ENCODE peak calls at places on chromosomes 13 and 19, in seven cellular contexts. N is prostate gland, O is ovary, M is spleen, J is heart left ventricle, L is HCT116, Z is uterus. C is an unnamed sample. For H3K36me3, the result is how much of the 10 kb centered on the place peaks cover.

GRCh38 chr13:27971236-27971645 is 2.1 kb upstream of the CDX2 start:
- DNase-seq in N (no peak), O (no peak), M (no peak), J (no peak), L (no peak), Z (no peak), C (no peak)

GRCh38 chr13:23634897-23635296 is 64.7 kb downstream of the TNFRSF19 start:
- DNase-seq in N (no peak), O (no peak), M (no peak), J (no peak), L (no peak), Z (no peak), C (no peak)

GRCh38 chr13:98706446-98707110 is 45.9 kb downstream of the SLC15A1 start:
- DNase-seq in N (no peak), O (no peak), M (no peak), J (no peak), L (no peak), Z (no peak), C (no peak)

GRCh38 chr19:2302319-2303208 is 5.4 kb downstream of the LINGO3 start:
- DNase-seq in N (no peak), O (no peak), M (peak), J (peak), L (no peak), Z (no peak), C (no peak)

GRCh38 chr13:50898338-50898737 is 11.3 kb upstream of the RNASEH2B start:
- DNase-seq in N (no peak), O (no peak), M (no peak), J (no peak), L (no peak), Z (no peak), C (no peak)

GRCh38 chr13:59658027-59658735 is 505.5 kb downstream of the DIAPH3 start:
- DNase-seq in N (no peak), O (no peak), M (no peak), J (no peak), L (no peak), Z (no peak), C (no peak)

GRCh38 chr13:87680298-87680697 is 9.1 kb downstream of the SLITRK5 start:
- DNase-seq in N (peak), O (no peak), M (no peak), J (no peak), L (no peak), Z (no peak), C (no peak)

GRCh38 chr19:18989316-18989715 is 44.0 kb downstream of the SUGP2 start:
- DNase-seq in N (no peak), O (no peak), M (no peak), J (no peak), L (no peak), Z (no peak), C (no peak)

GRCh38 chr13:96052655-96053002 is 572 bp downstream of the UGGT2 start:
- DNase-seq in N (no peak), O (no peak), M (no peak), J (no peak), L (peak), Z (no peak), C (no peak)

GRCh38 chr13:25171517-25172302 is at the start of gene AMER2:
- DNase-seq in N (no peak), O (no peak), M (no peak), J (no peak), L (no peak), Z (peak), C (no peak)

GRCh38 chr13:50989476-50989875 is 79.9 kb downstream of the RNASEH2B start:
- DNase-seq in N (no peak), O (no peak), M (no peak), J (no peak), L (no peak), Z (peak), C (no peak)

GRCh38 chr13:37102896-37103295 is 2.6 kb downstream of the CSNK1A1L start:
- DNase-seq in N (no peak), O (no peak), M (no peak), J (no peak), L (no peak), Z (no peak), C (no peak)

GRCh38 chr13:34412817-34413365 is 529.2 kb upstream of the NBEA start:
- DNase-seq in N (no peak), O (no peak), M (no peak), J (no peak), L (no peak), Z (no peak), C (no peak)

GRCh38 chr13:100210966-100211710 is 122.2 kb downstream of the PCCA start:
- DNase-seq in N (no peak), O (no peak), M (no peak), J (no peak), L (no peak), Z (no peak), C (no peak)

GRCh38 chr19:51098366-51099069 is 9.7 kb downstream of the CTU1 start:
- DNase-seq in N (no peak), O (peak), M (peak), J (peak), L (no peak), Z (no peak), C (no peak)

GRCh38 chr19:18385675-18386542 is at the start of gene GDF15:
- DNase-seq in N (peak), O (peak), M (peak), J (peak), L (peak), Z (peak), C (no peak)

GRCh38 chr13:33686772-33687480 is 131.0 kb upstream of the RFC3 start:
- DNase-seq in N (no peak), O (no peak), M (no peak), J (no peak), L (no peak), Z (no peak), C (no peak)

GRCh38 chr13:113658836-113659235 is 838 bp upstream of the ATP4B start:
- DNase-seq in N (no peak), O (peak), M (peak), J (peak), L (no peak), Z (peak), C (no peak)

GRCh38 chr19:17886515-17886914 is 14.8 kb downstream of the SLC5A5 start:
- DNase-seq in N (no peak), O (no peak), M (no peak), J (no peak), L (no peak), Z (no peak), C (no peak)

GRCh38 chr13:74825949-74826246 is 656.1 kb downstream of the TBC1D4 start:
- DNase-seq in N (no peak), O (no peak), M (no peak), J (no peak), L (no peak), Z (no peak), C (no peak)

GRCh38 chr19:15251749-15252397 is 19.6 kb upstream of the EPHX3 start:
- DNase-seq in N (peak), O (peak), M (no peak), J (peak), L (no peak), Z (peak), C (peak)

GRCh38 chr13:99339736-99340392 is 32.7 kb upstream of the GPR183 start:
- DNase-seq in N (peak), O (no peak), M (no peak), J (no peak), L (no peak), Z (no peak), C (no peak)

GRCh38 chr13:28313579-28313978 is 175.2 kb downstream of the PAN3 start:
- DNase-seq in N (no peak), O (no peak), M (no peak), J (no peak), L (peak), Z (no peak), C (no peak)

GRCh38 chr19:51000981-51001380 is 423 bp downstream of the KLK8 start:
- DNase-seq in N (no peak), O (no peak), M (no peak), J (no peak), L (no peak), Z (no peak), C (no peak)

GRCh38 chr19:55549500-55550320 is 4.4 kb upstream of the SBK3 start:
- DNase-seq in N (no peak), O (no peak), M (no peak), J (no peak), L (peak), Z (no peak), C (no peak)

GRCh38 chr13:60627071-60627686 is 230.2 kb downstream of the TDRD3 start:
- DNase-seq in N (no peak), O (no peak), M (no peak), J (no peak), L (peak), Z (no peak), C (no peak)

GRCh38 chr13:72507394-72508199 is 219.8 kb downstream of the MZT1 start:
- DNase-seq in N (no peak), O (no peak), M (no peak), J (no peak), L (no peak), Z (no peak), C (no peak)

GRCh38 chr19:32651729-32652140 is 23.2 kb downstream of the ANKRD27 start:
- DNase-seq in N (no peak), O (no peak), M (no peak), J (peak), L (no peak), Z (no peak), C (no peak)

GRCh38 chr13:84925443-84925842 is 873.8 kb downstream of the SLITRK6 start:
- DNase-seq in N (no peak), O (no peak), M (no peak), J (no peak), L (no peak), Z (no peak), C (no peak)

GRCh38 chr13:21613791-21614190 is 9.8 kb upstream of the MICU2 start:
- DNase-seq in N (no peak), O (no peak), M (no peak), J (no peak), L (no peak), Z (no peak), C (no peak)

GRCh38 chr19:3722443-3723109 is 14.4 kb downstream of the TJP3 start:
- DNase-seq in N (peak), O (no peak), M (no peak), J (no peak), L (no peak), Z (no peak), C (no peak)

GRCh38 chr19:40633207-40633606 is 32.0 kb downstream of the LTBP4 start:
- DNase-seq in N (no peak), O (no peak), M (no peak), J (no peak), L (no peak), Z (no peak), C (no peak)

GRCh38 chr13:43077446-43077845 is 54.1 kb downstream of the DNAJC15 start:
- DNase-seq in N (no peak), O (no peak), M (no peak), J (no peak), L (no peak), Z (no peak), C (no peak)

GRCh38 chr13:95540848-95541247 is 11.7 kb upstream of the CLDN10 start:
- DNase-seq in N (peak), O (no peak), M (no peak), J (no peak), L (no peak), Z (no peak), C (no peak)

DNA sequence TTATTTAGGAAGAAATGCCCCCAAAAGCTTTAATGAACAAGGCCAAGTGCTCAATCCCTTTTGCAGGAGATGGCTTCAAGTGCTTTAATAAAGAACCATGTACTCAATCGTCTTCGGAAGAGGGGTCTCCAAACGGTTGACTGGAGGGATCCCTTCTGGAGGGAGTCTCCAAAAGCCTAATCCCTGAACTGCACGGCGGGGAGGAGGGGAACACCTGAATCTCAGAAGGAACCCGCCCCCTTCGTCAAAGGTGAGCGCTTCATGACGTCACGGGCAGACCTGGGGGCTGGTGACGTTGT is 497 bp downstream of the PAF1 start:
- DNase-seq in N (peak), O (no peak), M (no peak), J (no peak), L (peak), Z (no peak), C (peak)
- H3K36me3 ChIP-seq in N (under half), O (under half), M (half or more), J (half or more), L (under half), Z (under half), C (under half)

DNA sequence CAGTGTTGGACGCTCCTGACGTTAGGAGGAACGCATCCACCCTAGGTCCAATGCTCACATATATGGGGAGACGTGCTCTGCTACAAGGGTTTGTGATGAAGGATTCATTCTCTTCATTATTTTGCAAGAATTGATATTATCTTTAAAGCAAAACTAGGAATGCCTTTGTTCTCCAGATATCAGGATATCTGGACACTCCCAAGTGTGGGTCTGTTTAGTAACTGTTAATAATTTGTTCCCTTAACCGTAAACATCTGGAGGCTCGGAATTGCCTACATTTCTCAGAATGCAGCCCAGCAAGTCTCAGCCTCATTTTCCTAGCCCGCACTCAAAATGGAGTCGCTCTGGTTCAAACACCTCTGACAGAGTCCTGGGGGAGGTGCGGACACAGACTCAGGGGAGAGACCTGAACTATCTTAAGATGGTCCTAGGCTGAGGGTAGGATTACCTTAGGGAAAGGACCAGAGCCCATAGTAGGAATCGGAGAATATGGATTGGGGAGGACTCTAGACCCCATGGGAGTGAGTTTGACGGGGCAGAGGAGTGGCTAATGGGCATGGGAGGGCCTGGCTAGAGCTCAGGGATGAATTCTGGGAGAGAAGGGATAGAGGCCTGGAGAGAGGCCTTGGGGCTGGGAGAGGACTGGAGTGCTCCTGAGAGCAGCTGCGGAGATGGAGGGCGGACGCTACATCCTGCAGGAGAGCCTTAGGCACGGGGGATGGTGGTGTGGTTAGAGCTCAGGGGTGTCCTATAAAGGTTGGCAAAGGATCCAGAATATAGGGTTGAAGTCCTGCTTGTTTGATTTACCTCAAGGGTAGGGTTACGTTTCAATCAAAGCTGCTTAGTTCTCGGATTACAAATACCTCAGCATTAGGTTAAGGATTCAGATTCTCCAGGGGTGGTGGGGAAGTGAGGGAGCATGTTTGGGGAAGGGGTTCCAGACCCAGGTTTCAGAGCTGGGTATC is 43.2 kb downstream of the ZNF331 start:
- DNase-seq in N (no peak), O (no peak), M (no peak), J (no peak), L (no peak), Z (no peak), C (no peak)
- TF ChIP-seq POLR2A in N (no peak), O (no peak), M (no peak), J (no peak), L (no peak), Z (no peak), C (no peak)

GRCh38 chr19:42115219-42115618 is 17.0 kb downstream of the POU2F2 start:
- DNase-seq in N (no peak), O (no peak), M (no peak), J (no peak), L (no peak), Z (no peak), C (no peak)
- H3K36me3 ChIP-seq in N (under half), O (under half), M (half or more), J (under half), L (under half), Z (under half), C (under half)

DNA sequence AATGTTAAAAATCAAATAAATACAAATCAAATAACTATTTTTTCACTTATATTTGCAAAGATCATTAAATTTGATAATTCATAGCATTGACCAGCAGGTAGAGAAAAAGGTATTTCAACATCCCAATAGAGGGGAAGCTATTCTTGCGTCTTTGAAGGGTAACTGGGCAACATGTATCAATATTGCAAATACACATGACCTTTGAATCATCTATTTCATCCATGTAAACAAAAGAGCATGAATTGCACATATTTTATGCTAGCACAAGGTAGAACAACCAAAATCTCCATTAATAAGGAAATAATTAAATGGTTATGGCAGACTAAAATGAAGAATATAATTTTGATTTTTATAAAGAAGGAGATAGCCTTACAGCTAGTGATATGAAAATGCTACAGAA is 372.8 kb downstream of the GPC5 start:
- DNase-seq in N (no peak), O (no peak), M (no peak), J (no peak), L (no peak), Z (no peak), C (no peak)
- TF ChIP-seq POLR2A in N (no peak), O (no peak), M (no peak), J (no peak), L (no peak), Z (no peak), C (no peak)

DNA sequence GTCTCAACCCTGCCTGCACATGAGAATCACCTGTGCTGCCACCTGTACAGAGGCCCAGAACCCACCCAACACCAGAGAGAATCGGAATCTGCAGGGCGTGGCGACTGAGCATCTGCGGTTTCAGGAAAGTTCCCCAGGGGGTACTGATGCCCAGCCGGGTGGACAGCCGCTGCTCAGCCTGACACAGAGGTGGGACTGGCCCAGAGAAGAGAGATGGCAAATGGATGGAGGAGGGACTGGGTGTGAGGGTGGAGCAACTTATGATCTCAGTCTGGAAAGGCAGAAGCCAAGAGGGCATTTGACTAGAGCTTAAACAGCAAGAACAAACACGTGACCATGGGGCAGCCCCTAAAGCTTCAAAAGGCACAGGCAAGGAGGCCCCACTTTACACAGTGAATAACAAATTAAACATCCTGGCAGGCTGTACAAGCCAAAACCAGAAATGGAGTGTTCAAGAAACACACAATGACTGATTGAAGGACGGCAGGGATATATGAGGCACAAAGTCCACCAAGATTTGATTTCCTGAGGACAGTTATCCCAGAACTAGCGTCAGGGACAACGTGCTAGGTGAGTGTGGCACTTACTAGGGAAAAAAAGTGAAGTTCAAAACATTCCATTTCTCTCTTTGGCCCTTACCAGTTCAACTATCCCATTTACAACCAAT is 3.1 kb downstream of the RANBP3 start:
- DNase-seq in N (no peak), O (no peak), M (peak), J (no peak), L (no peak), Z (no peak), C (no peak)
- H3K36me3 ChIP-seq in N (under half), O (under half), M (under half), J (under half), L (under half), Z (under half), C (under half)

GRCh38 chr19:41882568-41883462 is at the start of gene ARHGEF1:
- DNase-seq in N (no peak), O (peak), M (peak), J (peak), L (no peak), Z (peak), C (no peak)
- TF ChIP-seq POLR2A in N (peak), O (no peak), M (peak), J (no peak), L (no peak), Z (no peak), C (no peak)

GRCh38 chr13:19644947-19645439 is 11.5 kb downstream of the MPHOSPH8 start:
- DNase-seq in N (no peak), O (no peak), M (no peak), J (no peak), L (no peak), Z (no peak), C (no peak)

GRCh38 chr13:19643652-19644051 is 10.2 kb downstream of the MPHOSPH8 start:
- DNase-seq in N (no peak), O (no peak), M (no peak), J (no peak), L (no peak), Z (no peak), C (no peak)

GRCh38 chr13:19650742-19651141 is 17.3 kb downstream of the MPHOSPH8 start:
- DNase-seq in N (no peak), O (no peak), M (no peak), J (no peak), L (no peak), Z (no peak), C (no peak)

GRCh38 chr13:19646062-19646461 is 12.6 kb downstream of the MPHOSPH8 start:
- DNase-seq in N (no peak), O (no peak), M (no peak), J (no peak), L (no peak), Z (no peak), C (no peak)
- H3K36me3 ChIP-seq in N (under half), O (under half), M (half or more), J (half or more), L (under half), Z (under half), C (half or more)

DNA sequence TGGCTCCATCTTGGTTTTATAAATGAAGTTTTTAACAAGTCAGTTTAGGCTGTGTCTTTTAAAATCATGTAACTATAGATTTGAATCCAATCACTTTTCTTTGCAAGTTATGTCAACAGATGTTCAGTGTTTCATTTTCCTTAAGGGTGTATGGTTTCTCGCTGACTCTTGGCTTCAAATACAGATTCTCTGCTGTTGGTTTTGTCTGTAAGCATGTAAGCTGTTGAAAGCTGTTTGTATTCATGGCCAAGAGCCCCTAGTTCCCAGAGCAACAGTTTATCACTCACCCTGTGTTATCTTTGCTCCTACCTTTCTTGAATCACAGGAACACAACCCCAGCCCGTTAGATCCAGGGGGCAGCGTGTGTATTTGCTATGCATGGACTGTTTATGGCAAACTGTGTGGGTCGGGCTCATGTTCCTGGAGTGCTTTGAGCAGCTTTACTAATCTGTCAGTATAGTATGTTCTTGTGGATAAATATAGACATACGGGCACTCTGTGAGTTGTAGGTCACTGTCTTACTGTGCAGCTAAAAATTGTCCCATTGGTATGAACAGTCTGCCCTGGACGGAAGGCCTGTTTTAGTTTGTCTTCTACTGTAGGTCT is 28.8 kb downstream of the FRY start:
- DNase-seq in N (no peak), O (no peak), M (no peak), J (no peak), L (no peak), Z (no peak), C (no peak)
- TF ChIP-seq POLR2A in N (no peak), O (no peak), M (no peak), J (no peak), L (no peak), Z (no peak), C (no peak)

C was measured in vagina.